ENCODE peak calls at places on chromosome 20, in four cellular contexts. L is NCI-H2029, Z is globus pallidus, D is HTR-8/SVneo. W is an unnamed sample.

GRCh38 chr20:32543570-32544259 is 41.4 kb downstream of the NOL4L start:
- DNase-seq in L (no peak), Z (no peak), D (no peak), W (no peak)

GRCh38 chr20:46741924-46742692 is 32.7 kb downstream of the SLC2A10 start:
- DNase-seq in L (no peak), Z (no peak), D (no peak), W (no peak)

GRCh38 chr20:63322146-63322922 is 29.3 kb downstream of the COL20A1 start:
- DNase-seq in L (no peak), Z (no peak), D (no peak), W (no peak)

GRCh38 chr20:2103454-2104153 is 2.0 kb downstream of the STK35 start:
- DNase-seq in L (no peak), Z (peak; percentile 24), D (no peak), W (no peak)

GRCh38 chr20:62735331-62735821 is 26.7 kb downstream of the NTSR1 start:
- DNase-seq in L (no peak), Z (no peak), D (no peak), W (no peak)

GRCh38 chr20:64241061-64241460 is 14.5 kb upstream of the PCMTD2 start:
- DNase-seq in L (no peak), Z (no peak), D (no peak), W (no peak)

GRCh38 chr20:50625986-50626677 is 65.2 kb downstream of the RIPOR3 start:
- DNase-seq in L (peak; percentile 80), Z (no peak), D (peak; percentile 95), W (peak; percentile 74)

GRCh38 chr20:4691753-4692152 is 30.0 kb upstream of the PRND start:
- DNase-seq in L (no peak), Z (no peak), D (no peak), W (no peak)

GRCh38 chr20:45817652-45818194 is 5.3 kb downstream of the UBE2C start:
- DNase-seq in L (no peak), Z (no peak), D (peak; percentile 79), W (no peak)

GRCh38 chr20:36313936-36314335 is 7.8 kb downstream of the DLGAP4 start:
- DNase-seq in L (no peak), Z (no peak), D (no peak), W (no peak)

GRCh38 chr20:35087355-35087754 is 5.3 kb downstream of the TRPC4AP start:
- DNase-seq in L (no peak), Z (no peak), D (no peak), W (no peak)

GRCh38 chr20:24588725-24589340 is 119.4 kb downstream of the SYNDIG1 start:
- DNase-seq in L (no peak), Z (no peak), D (no peak), W (no peak)

GRCh38 chr20:2937902-2938301 is 64.6 kb downstream of the PTPRA start:
- DNase-seq in L (no peak), Z (no peak), D (no peak), W (no peak)

GRCh38 chr20:17614812-17615644 is 45.2 kb downstream of the DSTN start:
- DNase-seq in L (no peak), Z (no peak), D (no peak), W (no peak)

GRCh38 chr20:20362774-20363435 is 5.0 kb upstream of the INSM1 start:
- DNase-seq in L (peak; percentile 92), Z (peak; percentile 47), D (no peak), W (peak; percentile 96)

GRCh38 chr20:31606928-31607639 is 2.0 kb downstream of the ID1 start:
- DNase-seq in L (peak; percentile 85), Z (no peak), D (no peak), W (peak; percentile 67)

GRCh38 chr20:46099491-46100287 is 9.9 kb upstream of the NCOA5 start:
- DNase-seq in L (no peak), Z (no peak), D (no peak), W (no peak)

GRCh38 chr20:56217820-56218219 is 30.7 kb upstream of the MC3R start:
- DNase-seq in L (no peak), Z (no peak), D (no peak), W (no peak)

GRCh38 chr20:45037050-45037449 is 63.9 kb downstream of the KCNS1 start:
- DNase-seq in L (no peak), Z (peak; percentile 45), D (no peak), W (no peak)

GRCh38 chr20:38148328-38149102 is 16.6 kb downstream of the TGM2 start:
- DNase-seq in L (no peak), Z (no peak), D (no peak), W (no peak)

GRCh38 chr20:10864076-10864672 is 190.4 kb upstream of the JAG1 start:
- DNase-seq in L (peak; percentile 26), Z (no peak), D (no peak), W (peak; percentile 44)

GRCh38 chr20:23350855-23351838 is 556 bp downstream of the NXT1 start:
- DNase-seq in L (peak; percentile 63), Z (peak; percentile 49), D (peak; percentile 26), W (no peak)

GRCh38 chr20:46400828-46401477 is 5.5 kb downstream of the ELMO2 start:
- DNase-seq in L (no peak), Z (no peak), D (peak; percentile 38), W (no peak)

W was measured in DMS153.